ENCODE peak calls at places on chromosomes 1 and 21, in seven cellular contexts. B is GM06990, Q is osteoblast, V is AG04450, Z is GM23248, A is uterus, C is SK-N-SH. W is an unnamed sample. For H3K27me3, the result is how much of the 10 kb centered on the place peaks cover.

GRCh38 chr1:226733309-226733708 is 5.8 kb downstream of the ITPKB start:
- DNase-seq in B (no peak), Q (no peak), V (no peak), Z (no peak), A (no peak), C (no peak), W (no peak)

GRCh38 chr1:226541631-226542622 is 6.6 kb upstream of the STUM start:
- DNase-seq in B (no peak), Q (no peak), V (no peak), Z (no peak), A (no peak), C (no peak), W (no peak)

GRCh38 chr21:41712201-41712600 is 54.7 kb downstream of the RIPK4 start:
- DNase-seq in B (no peak), Q (no peak), V (no peak), Z (no peak), A (no peak), C (no peak), W (no peak)

GRCh38 chr1:110011527-110012041 is 22.8 kb upstream of the STRIP1 start:
- DNase-seq in B (peak), Q (no peak), V (peak), Z (peak), A (no peak), C (peak), W (peak)

GRCh38 chr1:234918216-234918841 is 210.3 kb downstream of the TOMM20 start:
- DNase-seq in B (no peak), Q (peak), V (no peak), Z (no peak), A (no peak), C (no peak), W (no peak)

GRCh38 chr1:213772142-213772541 is 215.6 kb upstream of the PROX1 start:
- DNase-seq in B (no peak), Q (no peak), V (no peak), Z (no peak), A (no peak), C (no peak), W (no peak)

GRCh38 chr1:9413143-9413876 is 120.6 kb downstream of the SPSB1 start:
- DNase-seq in B (peak), Q (peak), V (peak), Z (peak), A (peak), C (peak), W (peak)

GRCh38 chr21:45535341-45536081 is 6.7 kb downstream of the SLC19A1 start:
- DNase-seq in B (no peak), Q (no peak), V (no peak), Z (no peak), A (peak), C (no peak), W (no peak)

GRCh38 chr1:221987860-221988520 is 246.1 kb upstream of the DUSP10 start:
- DNase-seq in B (no peak), Q (peak), V (peak), Z (peak), A (no peak), C (no peak), W (peak)

GRCh38 chr1:182587666-182588438 is 1.2 kb downstream of the RNASEL start:
- DNase-seq in B (no peak), Q (no peak), V (no peak), Z (no peak), A (no peak), C (no peak), W (no peak)

GRCh38 chr1:233983811-233984210 is 79.3 kb downstream of the SLC35F3 start:
- DNase-seq in B (no peak), Q (no peak), V (no peak), Z (no peak), A (no peak), C (no peak), W (no peak)

GRCh38 chr1:201317551-201317950 is 34.2 kb downstream of the PKP1 start:
- DNase-seq in B (no peak), Q (no peak), V (no peak), Z (no peak), A (no peak), C (no peak), W (no peak)

GRCh38 chr1:41239988-41240610 is 2.0 kb downstream of the SCMH1 start:
- DNase-seq in B (peak), Q (peak), V (no peak), Z (peak), A (peak), C (no peak), W (no peak)

GRCh38 chr1:10958614-10959013 is 53.8 kb upstream of the TARDBP start:
- DNase-seq in B (no peak), Q (peak), V (no peak), Z (no peak), A (no peak), C (no peak), W (no peak)

GRCh38 chr1:10951977-10952376 is 60.5 kb upstream of the TARDBP start:
- DNase-seq in B (no peak), Q (no peak), V (no peak), Z (no peak), A (no peak), C (no peak), W (no peak)

GRCh38 chr1:10957151-10957550 is 55.3 kb upstream of the TARDBP start:
- DNase-seq in B (no peak), Q (peak), V (no peak), Z (no peak), A (no peak), C (no peak), W (no peak)

GRCh38 chr1:10950316-10951172 is 61.9 kb upstream of the TARDBP start:
- DNase-seq in B (no peak), Q (no peak), V (no peak), Z (peak), A (no peak), C (peak), W (no peak)

DNA sequence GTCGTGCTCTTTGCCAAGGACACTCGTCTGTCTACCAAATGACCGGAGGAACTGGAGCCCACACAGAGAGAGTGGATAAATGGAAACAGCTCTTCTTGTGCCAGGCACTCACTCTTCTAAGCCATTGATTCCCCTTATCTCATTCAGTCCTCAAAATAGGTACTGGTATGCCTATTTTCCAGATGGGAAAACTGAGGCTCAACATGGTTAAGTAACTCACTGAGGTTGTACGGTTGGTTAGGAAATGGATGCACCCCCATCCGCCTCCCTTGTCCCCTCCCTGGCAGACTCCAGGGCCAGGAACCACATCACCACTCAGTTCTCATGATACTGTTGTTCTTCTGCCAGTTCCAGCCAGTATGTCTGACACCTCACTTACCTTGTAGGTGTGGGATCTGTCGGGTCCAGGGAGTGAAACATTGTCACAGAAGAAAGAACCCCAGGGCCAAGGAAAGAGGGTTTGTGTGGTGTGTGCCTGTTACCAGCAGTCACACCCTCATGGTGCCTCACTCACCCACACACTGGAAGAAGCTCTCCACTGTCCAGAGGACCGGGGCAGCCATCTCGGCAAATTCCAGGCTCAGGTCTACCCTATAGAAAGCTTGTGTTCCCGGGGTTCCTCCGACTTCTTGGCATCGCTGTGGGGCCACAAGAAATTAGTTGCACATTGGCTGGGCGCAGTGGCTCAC is 58.8 kb upstream of the TARDBP start:
- DNase-seq in B (no peak), Q (peak), V (no peak), Z (no peak), A (no peak), C (no peak), W (no peak)
- H3K27me3 ChIP-seq in B (under half), Q (under half), V (under half), Z (under half), A (under half), C (under half), W (under half)

GRCh38 chr1:209529233-209529632 is 54.3 kb upstream of the CAMK1G start:
- DNase-seq in B (no peak), Q (no peak), V (no peak), Z (no peak), A (no peak), C (no peak), W (no peak)
- H3K4me3 ChIP-seq in B (no peak), Q (no peak), V (no peak), Z (no peak), A (no peak), C (no peak), W (no peak)

GRCh38 chr1:4653796-4654715 is at the start of gene AJAP1:
- DNase-seq in B (no peak), Q (peak), V (no peak), Z (no peak), A (no peak), C (peak), W (peak)
- H3K27me3 ChIP-seq in B (under half), Q (under half), V (under half), Z (under half), A (under half), C (under half), W (under half)

GRCh38 chr1:211132681-211133392 is 1.1 kb downstream of the KCNH1 start:
- DNase-seq in B (no peak), Q (no peak), V (no peak), Z (no peak), A (no peak), C (no peak), W (no peak)

GRCh38 chr1:211135342-211135950 is 1.5 kb upstream of the KCNH1 start:
- DNase-seq in B (peak), Q (no peak), V (peak), Z (peak), A (no peak), C (peak), W (no peak)

GRCh38 chr1:211129790-211130189 is 4.2 kb downstream of the KCNH1 start:
- DNase-seq in B (no peak), Q (no peak), V (no peak), Z (no peak), A (no peak), C (no peak), W (no peak)

GRCh38 chr1:211133841-211134669 is at the start of gene KCNH1:
- DNase-seq in B (peak), Q (peak), V (peak), Z (peak), A (peak), C (peak), W (peak)

GRCh38 chr1:211133393-211133840 is 531 bp downstream of the KCNH1 start:
- DNase-seq in B (peak), Q (peak), V (no peak), Z (peak), A (no peak), C (peak), W (no peak)
- H3K4me3 ChIP-seq in B (no peak), Q (peak), V (peak), Z (peak), A (peak), C (peak), W (peak)

DNA sequence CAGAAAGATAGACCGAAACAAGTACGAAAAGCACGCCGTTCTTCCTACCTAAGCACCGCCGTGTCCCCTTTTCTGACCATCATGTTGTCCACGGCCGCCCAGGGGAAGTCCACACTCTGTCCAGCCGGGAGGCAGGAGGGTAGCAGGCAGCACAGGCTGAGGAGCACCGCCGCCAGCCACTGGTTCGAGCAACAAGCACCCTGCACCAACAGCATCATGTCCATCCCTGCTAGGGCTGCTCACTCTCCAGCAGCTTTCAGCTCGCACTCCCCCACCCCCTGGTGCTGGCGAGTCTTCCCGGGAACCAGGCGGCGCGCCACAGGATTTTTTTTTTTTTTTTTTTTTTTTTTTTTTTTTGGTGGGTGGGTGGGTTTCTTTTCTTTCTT is at the start of gene NEGR1:
- DNase-seq in B (peak), Q (peak), V (peak), Z (peak), A (peak), C (peak), W (peak)
- H3K27me3 ChIP-seq in B (under half), Q (under half), V (under half), Z (under half), A (under half), C (under half), W (under half)

DNA sequence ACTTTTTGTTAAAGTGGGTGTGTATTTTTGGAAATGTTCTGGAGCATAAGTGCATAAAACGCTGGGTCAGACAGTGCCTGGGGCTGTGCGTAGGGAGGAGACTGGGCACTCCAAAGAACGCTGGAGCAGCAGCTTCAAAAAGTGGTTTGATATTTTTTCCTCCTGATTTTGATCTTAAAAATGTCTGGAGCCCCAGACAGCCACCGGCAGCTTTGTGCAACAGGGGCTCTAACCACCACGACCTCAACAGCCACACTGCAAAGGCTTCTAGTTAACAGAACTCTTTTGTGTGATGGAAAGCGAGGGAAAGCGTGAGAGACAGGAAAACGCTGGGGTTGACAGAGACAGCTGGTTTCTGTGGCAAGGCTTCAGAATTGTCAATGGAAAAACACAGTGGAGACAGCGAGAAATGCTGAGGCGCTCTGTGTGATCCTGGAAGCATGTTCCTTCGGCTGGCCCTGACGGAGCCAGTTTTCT is 363.4 kb upstream of the CAMK1G start:
- DNase-seq in B (no peak), Q (peak), V (no peak), Z (no peak), A (no peak), C (peak), W (no peak)
- H3K4me3 ChIP-seq in B (no peak), Q (peak), V (no peak), Z (no peak), A (no peak), C (no peak), W (no peak)

GRCh38 chr1:156924478-156925153 is 4.2 kb downstream of the LRRC71 start:
- DNase-seq in B (no peak), Q (no peak), V (no peak), Z (no peak), A (no peak), C (no peak), W (no peak)
- H3K27me3 ChIP-seq in B (under half), Q (under half), V (half or more), Z (under half), A (under half), C (under half), W (under half)